ENCODE peak calls at places on chromosomes 4 and X, in eight cellular contexts. One of them, this sample, is unnamed.

GRCh38 chrX:49291615-49292337 is 11.7 kb upstream of the GAGE10 start:
- DNase-seq in colonic mucosa: peak
- DNase-seq in cardiac fibroblast: peak
- DNase-seq in EL: peak
- DNase-seq in naive thymus-derived CD4-positive, alpha-beta T cell: peak
- DNase-seq in activated CD4-positive, CD25-positive, alpha-beta regulatory T cell: peak
- DNase-seq in substantia nigra: peak
- DNase-seq in C1 segment of cervical spinal cord: peak
- DNase-seq in this sample: peak

GRCh38 chr4:129526812-129527211 is 430.9 kb downstream of the C4orf33 start:
- DNase-seq in cardiac fibroblast: peak
- DNase-seq in naive thymus-derived CD4-positive, alpha-beta T cell: peak
- DNase-seq in C1 segment of cervical spinal cord: no peak
- DNase-seq in colonic mucosa: no peak
- DNase-seq in activated CD4-positive, CD25-positive, alpha-beta regulatory T cell: no peak
- DNase-seq in EL: peak
- DNase-seq in substantia nigra: no peak
- DNase-seq in this sample: no peak

GRCh38 chr4:119525771-119526712 is 102.6 kb downstream of the PDE5A start:
- DNase-seq in naive thymus-derived CD4-positive, alpha-beta T cell: no peak
- DNase-seq in substantia nigra: no peak
- DNase-seq in colonic mucosa: no peak
- DNase-seq in EL: peak
- DNase-seq in cardiac fibroblast: peak
- DNase-seq in C1 segment of cervical spinal cord: no peak
- DNase-seq in activated CD4-positive, CD25-positive, alpha-beta regulatory T cell: no peak
- DNase-seq in this sample: peak

GRCh38 chrX:73131276-73131675 is 52.0 kb upstream of the PABPC1L2A start:
- DNase-seq in cardiac fibroblast: no peak
- DNase-seq in activated CD4-positive, CD25-positive, alpha-beta regulatory T cell: no peak
- DNase-seq in colonic mucosa: no peak
- DNase-seq in C1 segment of cervical spinal cord: no peak
- DNase-seq in EL: no peak
- DNase-seq in substantia nigra: no peak
- DNase-seq in naive thymus-derived CD4-positive, alpha-beta T cell: no peak
- DNase-seq in this sample: no peak

GRCh38 chr4:54614094-54614493 is 43.7 kb upstream of the KIT start:
- DNase-seq in C1 segment of cervical spinal cord: no peak
- DNase-seq in substantia nigra: no peak
- DNase-seq in activated CD4-positive, CD25-positive, alpha-beta regulatory T cell: no peak
- DNase-seq in cardiac fibroblast: no peak
- DNase-seq in colonic mucosa: no peak
- DNase-seq in EL: no peak
- DNase-seq in naive thymus-derived CD4-positive, alpha-beta T cell: no peak
- DNase-seq in this sample: no peak

GRCh38 chrX:77962068-77962902 is 7.2 kb downstream of the PGAM4 start:
- DNase-seq in activated CD4-positive, CD25-positive, alpha-beta regulatory T cell: no peak
- DNase-seq in substantia nigra: no peak
- DNase-seq in C1 segment of cervical spinal cord: no peak
- DNase-seq in cardiac fibroblast: peak
- DNase-seq in EL: peak
- DNase-seq in naive thymus-derived CD4-positive, alpha-beta T cell: peak
- DNase-seq in colonic mucosa: no peak
- DNase-seq in this sample: no peak

GRCh38 chr4:72076562-72076961 is 44.8 kb downstream of the NPFFR2 start:
- DNase-seq in cardiac fibroblast: peak
- DNase-seq in activated CD4-positive, CD25-positive, alpha-beta regulatory T cell: no peak
- DNase-seq in EL: no peak
- DNase-seq in C1 segment of cervical spinal cord: no peak
- DNase-seq in naive thymus-derived CD4-positive, alpha-beta T cell: no peak
- DNase-seq in substantia nigra: no peak
- DNase-seq in colonic mucosa: no peak
- DNase-seq in this sample: no peak

GRCh38 chr4:15659768-15660394 is 4.7 kb upstream of the FBXL5 start:
- DNase-seq in colonic mucosa: no peak
- DNase-seq in cardiac fibroblast: peak
- DNase-seq in substantia nigra: no peak
- DNase-seq in naive thymus-derived CD4-positive, alpha-beta T cell: no peak
- DNase-seq in EL: peak
- DNase-seq in C1 segment of cervical spinal cord: no peak
- DNase-seq in activated CD4-positive, CD25-positive, alpha-beta regulatory T cell: no peak
- DNase-seq in this sample: peak

GRCh38 chr4:8393593-8394038 is 46.9 kb downstream of the ACOX3 start:
- DNase-seq in cardiac fibroblast: peak
- DNase-seq in naive thymus-derived CD4-positive, alpha-beta T cell: no peak
- DNase-seq in EL: peak
- DNase-seq in substantia nigra: peak
- DNase-seq in colonic mucosa: peak
- DNase-seq in activated CD4-positive, CD25-positive, alpha-beta regulatory T cell: no peak
- DNase-seq in C1 segment of cervical spinal cord: peak
- DNase-seq in this sample: peak

GRCh38 chr4:85967872-85968271 is 392.0 kb downstream of the MAPK10 start:
- DNase-seq in naive thymus-derived CD4-positive, alpha-beta T cell: no peak
- DNase-seq in EL: peak
- DNase-seq in colonic mucosa: no peak
- DNase-seq in cardiac fibroblast: peak
- DNase-seq in substantia nigra: no peak
- DNase-seq in C1 segment of cervical spinal cord: no peak
- DNase-seq in activated CD4-positive, CD25-positive, alpha-beta regulatory T cell: no peak
- DNase-seq in this sample: peak

GRCh38 chrX:152635941-152636340 is 1.8 kb upstream of the GABRQ start:
- DNase-seq in C1 segment of cervical spinal cord: no peak
- DNase-seq in cardiac fibroblast: peak
- DNase-seq in naive thymus-derived CD4-positive, alpha-beta T cell: no peak
- DNase-seq in activated CD4-positive, CD25-positive, alpha-beta regulatory T cell: no peak
- DNase-seq in substantia nigra: no peak
- DNase-seq in colonic mucosa: peak
- DNase-seq in EL: peak
- DNase-seq in this sample: peak

This sample was measured in GM03348.